ENCODE peak calls at places on chromosome 12, in seven cellular contexts. One of them, this sample, is unnamed.

GRCh38 chr12:54259194-54260011 is 20.5 kb downstream of the CBX5 start:
- DNase-seq in tibial nerve: peak
- DNase-seq in spleen: peak
- DNase-seq in A549: peak
- DNase-seq in GM12878: peak
- DNase-seq in prostate gland: peak
- DNase-seq in stomach: peak
- DNase-seq in this sample: peak

GRCh38 chr12:48009471-48009870 is 5.2 kb upstream of the COL2A1 start:
- DNase-seq in tibial nerve: no peak
- DNase-seq in spleen: no peak
- DNase-seq in A549: no peak
- DNase-seq in GM12878: no peak
- DNase-seq in prostate gland: no peak
- DNase-seq in stomach: no peak
- DNase-seq in this sample: no peak

GRCh38 chr12:22255097-22255496 is 79.4 kb downstream of the ST8SIA1 start:
- DNase-seq in tibial nerve: no peak
- DNase-seq in spleen: no peak
- DNase-seq in A549: no peak
- DNase-seq in GM12878: no peak
- DNase-seq in prostate gland: no peak
- DNase-seq in stomach: no peak
- DNase-seq in this sample: no peak

GRCh38 chr12:58918475-58918874 is 1.8 kb downstream of the LRIG3 start:
- DNase-seq in tibial nerve: no peak
- DNase-seq in spleen: no peak
- DNase-seq in A549: no peak
- DNase-seq in GM12878: no peak
- DNase-seq in prostate gland: no peak
- DNase-seq in stomach: no peak
- DNase-seq in this sample: no peak

GRCh38 chr12:100794441-100795192 is at the start of gene ANO4:
- DNase-seq in tibial nerve: no peak
- DNase-seq in spleen: no peak
- DNase-seq in A549: no peak
- DNase-seq in GM12878: no peak
- DNase-seq in prostate gland: no peak
- DNase-seq in stomach: no peak
- DNase-seq in this sample: no peak

GRCh38 chr12:6279256-6279628 is 31.2 kb upstream of the PLEKHG6 start:
- DNase-seq in tibial nerve: no peak
- DNase-seq in spleen: no peak
- DNase-seq in A549: no peak
- DNase-seq in GM12878: no peak
- DNase-seq in prostate gland: no peak
- DNase-seq in stomach: no peak
- DNase-seq in this sample: no peak

GRCh38 chr12:26239508-26240328 is 44.3 kb downstream of the SSPN start:
- DNase-seq in tibial nerve: peak
- DNase-seq in spleen: no peak
- DNase-seq in A549: peak
- DNase-seq in GM12878: no peak
- DNase-seq in prostate gland: peak
- DNase-seq in stomach: no peak
- DNase-seq in this sample: peak

GRCh38 chr12:39930066-39930465 is 175.8 kb downstream of the SLC2A13 start:
- DNase-seq in tibial nerve: no peak
- DNase-seq in spleen: no peak
- DNase-seq in A549: no peak
- DNase-seq in GM12878: no peak
- DNase-seq in prostate gland: no peak
- DNase-seq in stomach: no peak
- DNase-seq in this sample: no peak

GRCh38 chr12:47021298-47021697 is 58.1 kb upstream of the PCED1B start:
- DNase-seq in tibial nerve: no peak
- DNase-seq in spleen: no peak
- DNase-seq in A549: peak
- DNase-seq in GM12878: peak
- DNase-seq in prostate gland: peak
- DNase-seq in stomach: no peak
- DNase-seq in this sample: peak

GRCh38 chr12:65858831-65859230 is 34.5 kb downstream of the HMGA2 start:
- DNase-seq in tibial nerve: no peak
- DNase-seq in spleen: no peak
- DNase-seq in A549: no peak
- DNase-seq in GM12878: no peak
- DNase-seq in prostate gland: no peak
- DNase-seq in stomach: no peak
- DNase-seq in this sample: no peak

GRCh38 chr12:100672075-100672592 is 98.7 kb downstream of the GAS2L3 start:
- DNase-seq in tibial nerve: no peak
- DNase-seq in spleen: no peak
- DNase-seq in A549: peak
- DNase-seq in GM12878: no peak
- DNase-seq in prostate gland: no peak
- DNase-seq in stomach: no peak
- DNase-seq in this sample: peak

GRCh38 chr12:104691661-104692334 is 235.1 kb downstream of the CHST11 start:
- DNase-seq in tibial nerve: no peak
- DNase-seq in spleen: no peak
- DNase-seq in A549: no peak
- DNase-seq in GM12878: no peak
- DNase-seq in prostate gland: no peak
- DNase-seq in stomach: no peak
- DNase-seq in this sample: no peak

GRCh38 chr12:126708492-126708896 is 1558.5 kb upstream of the TMEM132C start:
- DNase-seq in tibial nerve: no peak
- DNase-seq in spleen: no peak
- DNase-seq in A549: no peak
- DNase-seq in GM12878: no peak
- DNase-seq in prostate gland: no peak
- DNase-seq in stomach: no peak
- DNase-seq in this sample: no peak

GRCh38 chr12:12327802-12328201 is 22.2 kb downstream of the MANSC1 start:
- DNase-seq in tibial nerve: no peak
- DNase-seq in spleen: no peak
- DNase-seq in A549: peak
- DNase-seq in GM12878: peak
- DNase-seq in prostate gland: peak
- DNase-seq in stomach: no peak
- DNase-seq in this sample: peak

GRCh38 chr12:114636723-114637480 is 47.1 kb downstream of the TBX3 start:
- DNase-seq in tibial nerve: no peak
- DNase-seq in spleen: no peak
- DNase-seq in A549: peak
- DNase-seq in GM12878: no peak
- DNase-seq in prostate gland: peak
- DNase-seq in stomach: no peak
- DNase-seq in this sample: peak

GRCh38 chr12:66678640-66679268 is at the start of gene GRIP1:
- DNase-seq in tibial nerve: no peak
- DNase-seq in spleen: no peak
- DNase-seq in A549: no peak
- DNase-seq in GM12878: no peak
- DNase-seq in prostate gland: no peak
- DNase-seq in stomach: no peak
- DNase-seq in this sample: no peak

GRCh38 chr12:16155938-16156337 is 121.5 kb downstream of the SLC15A5 start:
- DNase-seq in tibial nerve: no peak
- DNase-seq in spleen: no peak
- DNase-seq in A549: no peak
- DNase-seq in GM12878: no peak
- DNase-seq in prostate gland: no peak
- DNase-seq in stomach: no peak
- DNase-seq in this sample: no peak

GRCh38 chr12:51873251-51873994 is 14.5 kb upstream of the ANKRD33 start:
- DNase-seq in tibial nerve: no peak
- DNase-seq in spleen: no peak
- DNase-seq in A549: no peak
- DNase-seq in GM12878: no peak
- DNase-seq in prostate gland: no peak
- DNase-seq in stomach: no peak
- DNase-seq in this sample: no peak

GRCh38 chr12:27521066-27521465 is 2.9 kb upstream of the PPFIBP1 start:
- DNase-seq in tibial nerve: no peak
- DNase-seq in spleen: no peak
- DNase-seq in A549: no peak
- DNase-seq in GM12878: no peak
- DNase-seq in prostate gland: no peak
- DNase-seq in stomach: no peak
- DNase-seq in this sample: no peak

GRCh38 chr12:17335487-17335886 is 729.5 kb upstream of the LMO3 start:
- DNase-seq in tibial nerve: no peak
- DNase-seq in spleen: no peak
- DNase-seq in A549: no peak
- DNase-seq in GM12878: no peak
- DNase-seq in prostate gland: no peak
- DNase-seq in stomach: no peak
- DNase-seq in this sample: no peak

GRCh38 chr12:11862794-11863193 is 207.9 kb upstream of the BCL2L14 start:
- DNase-seq in tibial nerve: no peak
- DNase-seq in spleen: no peak
- DNase-seq in A549: no peak
- DNase-seq in GM12878: no peak
- DNase-seq in prostate gland: no peak
- DNase-seq in stomach: no peak
- DNase-seq in this sample: no peak

GRCh38 chr12:93947486-93947885 is 200.9 kb upstream of the PLXNC1 start:
- DNase-seq in tibial nerve: no peak
- DNase-seq in spleen: no peak
- DNase-seq in A549: no peak
- DNase-seq in GM12878: no peak
- DNase-seq in prostate gland: no peak
- DNase-seq in stomach: no peak
- DNase-seq in this sample: no peak

GRCh38 chr12:132030367-132031038 is 80.8 kb downstream of the EP400 start:
- DNase-seq in tibial nerve: no peak
- DNase-seq in spleen: no peak
- DNase-seq in A549: no peak
- DNase-seq in GM12878: no peak
- DNase-seq in prostate gland: no peak
- DNase-seq in stomach: no peak
- DNase-seq in this sample: no peak

GRCh38 chr12:106758349-106758951 is 16.0 kb upstream of the RIC8B start:
- DNase-seq in tibial nerve: no peak
- DNase-seq in spleen: no peak
- DNase-seq in A549: no peak
- DNase-seq in GM12878: no peak
- DNase-seq in prostate gland: no peak
- DNase-seq in stomach: no peak
- DNase-seq in this sample: no peak

GRCh38 chr12:106759526-106760183 is 14.8 kb upstream of the RIC8B start:
- DNase-seq in tibial nerve: peak
- DNase-seq in spleen: no peak
- DNase-seq in A549: no peak
- DNase-seq in GM12878: no peak
- DNase-seq in prostate gland: no peak
- DNase-seq in stomach: no peak
- DNase-seq in this sample: no peak

GRCh38 chr12:106764738-106765137 is 9.7 kb upstream of the RIC8B start:
- DNase-seq in tibial nerve: no peak
- DNase-seq in spleen: no peak
- DNase-seq in A549: peak
- DNase-seq in GM12878: no peak
- DNase-seq in prostate gland: no peak
- DNase-seq in stomach: no peak
- DNase-seq in this sample: no peak

GRCh38 chr12:106757623-106758348 is 16.7 kb upstream of the RIC8B start:
- DNase-seq in tibial nerve: peak
- DNase-seq in spleen: no peak
- DNase-seq in A549: no peak
- DNase-seq in GM12878: no peak
- DNase-seq in prostate gland: no peak
- DNase-seq in stomach: no peak
- DNase-seq in this sample: no peak

GRCh38 chr12:106760184-106760531 is 14.3 kb upstream of the RIC8B start:
- DNase-seq in tibial nerve: no peak
- DNase-seq in spleen: no peak
- DNase-seq in A549: no peak
- DNase-seq in GM12878: peak
- DNase-seq in prostate gland: no peak
- DNase-seq in stomach: no peak
- DNase-seq in this sample: no peak
- TF ChIP-seq POLR2A in tibial nerve: no peak
- TF ChIP-seq POLR2A in spleen: no peak
- TF ChIP-seq POLR2A in A549: no peak
- TF ChIP-seq POLR2A in GM12878: peak
- TF ChIP-seq POLR2A in prostate gland: no peak
- TF ChIP-seq POLR2A in stomach: no peak
- TF ChIP-seq POLR2A in this sample: no peak

GRCh38 chr12:50842637-50843493 is at the start of gene TMPRSS12:
- DNase-seq in tibial nerve: no peak
- DNase-seq in spleen: no peak
- DNase-seq in A549: no peak
- DNase-seq in GM12878: no peak
- DNase-seq in prostate gland: peak
- DNase-seq in stomach: no peak
- DNase-seq in this sample: no peak
- TF ChIP-seq POLR2A in tibial nerve: no peak
- TF ChIP-seq POLR2A in spleen: no peak
- TF ChIP-seq POLR2A in A549: no peak
- TF ChIP-seq POLR2A in GM12878: no peak
- TF ChIP-seq POLR2A in prostate gland: no peak
- TF ChIP-seq POLR2A in stomach: no peak
- TF ChIP-seq POLR2A in this sample: no peak

GRCh38 chr12:38123566-38124246 is 192.9 kb upstream of the ALG10B start:
- DNase-seq in tibial nerve: no peak
- DNase-seq in spleen: no peak
- DNase-seq in A549: no peak
- DNase-seq in GM12878: no peak
- DNase-seq in prostate gland: no peak
- DNase-seq in stomach: no peak
- DNase-seq in this sample: no peak

GRCh38 chr12:38118632-38119031 is 197.9 kb upstream of the ALG10B start:
- DNase-seq in tibial nerve: no peak
- DNase-seq in spleen: no peak
- DNase-seq in A549: no peak
- DNase-seq in GM12878: no peak
- DNase-seq in prostate gland: no peak
- DNase-seq in stomach: no peak
- DNase-seq in this sample: no peak

GRCh38 chr12:38120438-38120837 is 196.1 kb upstream of the ALG10B start:
- DNase-seq in tibial nerve: no peak
- DNase-seq in spleen: no peak
- DNase-seq in A549: no peak
- DNase-seq in GM12878: no peak
- DNase-seq in prostate gland: no peak
- DNase-seq in stomach: no peak
- DNase-seq in this sample: no peak

GRCh38 chr12:38124247-38125012 is 192.1 kb upstream of the ALG10B start:
- DNase-seq in tibial nerve: no peak
- DNase-seq in spleen: no peak
- DNase-seq in A549: peak
- DNase-seq in GM12878: no peak
- DNase-seq in prostate gland: no peak
- DNase-seq in stomach: peak
- DNase-seq in this sample: no peak
- TF ChIP-seq POLR2A in tibial nerve: no peak
- TF ChIP-seq POLR2A in spleen: no peak
- TF ChIP-seq POLR2A in A549: no peak
- TF ChIP-seq POLR2A in GM12878: no peak
- TF ChIP-seq POLR2A in prostate gland: no peak
- TF ChIP-seq POLR2A in stomach: no peak
- TF ChIP-seq POLR2A in this sample: no peak

GRCh38 chr12:121334513-121335343 is 17.5 kb downstream of the ANAPC5 start:
- DNase-seq in tibial nerve: no peak
- DNase-seq in spleen: no peak
- DNase-seq in A549: peak
- DNase-seq in GM12878: peak
- DNase-seq in prostate gland: peak
- DNase-seq in stomach: no peak
- DNase-seq in this sample: peak
- TF ChIP-seq POLR2A in tibial nerve: no peak
- TF ChIP-seq POLR2A in spleen: no peak
- TF ChIP-seq POLR2A in A549: no peak
- TF ChIP-seq POLR2A in GM12878: no peak
- TF ChIP-seq POLR2A in prostate gland: no peak
- TF ChIP-seq POLR2A in stomach: no peak
- TF ChIP-seq POLR2A in this sample: no peak

This sample was measured in H54.